ENCODE peak calls at places on chromosome 2, in eight cellular contexts. A is WERI-Rb-1; F is hepatocyte; O is psoas muscle; D is A549; Q is tibial artery; K is CD8-positive, alpha-beta memory T cell; N is body of pancreas. I is an unnamed sample.
A peak's percentile ranks its signal among the peaks of the same experiment; 100 is the strongest.

GRCh38 chr2:152200562-152201465 is 25.3 kb upstream of the STAM2 start:
- DNase-seq in A (no peak), F (peak; percentile 65), O (peak; percentile 92), D (peak; percentile 92), Q (peak; percentile 92), K (no peak), N (peak; percentile 93), I (no peak)

GRCh38 chr2:26691881-26692813 is at the start of gene KCNK3:
- DNase-seq in A (peak; percentile 94), F (peak; percentile 86), O (peak; percentile 48), D (no peak), Q (peak; percentile 95), K (no peak), N (peak; percentile 85), I (no peak)

GRCh38 chr2:231887756-231888155 is 38.4 kb downstream of the NPPC start:
- DNase-seq in A (no peak), F (no peak), O (no peak), D (no peak), Q (no peak), K (no peak), N (no peak), I (no peak)

GRCh38 chr2:224611938-224612337 is 26.8 kb upstream of the CUL3 start:
- DNase-seq in A (peak; percentile 25), F (no peak), O (no peak), D (no peak), Q (no peak), K (no peak), N (no peak), I (no peak)

GRCh38 chr2:191910518-191910917 is 63.6 kb upstream of the CAVIN2 start:
- DNase-seq in A (no peak), F (no peak), O (no peak), D (no peak), Q (no peak), K (no peak), N (no peak), I (no peak)

GRCh38 chr2:141063410-141063809 is 1067.4 kb downstream of the LRP1B start:
- DNase-seq in A (no peak), F (no peak), O (no peak), D (no peak), Q (no peak), K (no peak), N (no peak), I (no peak)

GRCh38 chr2:237500681-237501424 is 13.8 kb downstream of the MLPH start:
- DNase-seq in A (no peak), F (peak; percentile 33), O (no peak), D (peak; percentile 99), Q (no peak), K (no peak), N (no peak), I (no peak)

GRCh38 chr2:128464456-128464855 is 145.8 kb upstream of the HS6ST1 start:
- DNase-seq in A (no peak), F (no peak), O (no peak), D (no peak), Q (no peak), K (no peak), N (no peak), I (no peak)

GRCh38 chr2:47193607-47194006 is 38.5 kb upstream of the STPG4 start:
- DNase-seq in A (no peak), F (no peak), O (no peak), D (no peak), Q (no peak), K (no peak), N (no peak), I (no peak)

GRCh38 chr2:224302952-224303351 is 99.0 kb downstream of the FAM124B start:
- DNase-seq in A (no peak), F (no peak), O (no peak), D (no peak), Q (no peak), K (no peak), N (no peak), I (no peak)

GRCh38 chr2:117771969-117772630 is 42.4 kb upstream of the DDX18 start:
- DNase-seq in A (peak; percentile 11), F (peak; percentile 63), O (no peak), D (peak; percentile 38), Q (no peak), K (no peak), N (no peak), I (no peak)

GRCh38 chr2:80053522-80054338 is 250.8 kb downstream of the LRRTM1 start:
- DNase-seq in A (peak; percentile 62), F (no peak), O (no peak), D (no peak), Q (no peak), K (no peak), N (no peak), I (no peak)

GRCh38 chr2:107137711-107138110 is 251.7 kb upstream of the ST6GAL2 start:
- DNase-seq in A (no peak), F (no peak), O (no peak), D (no peak), Q (no peak), K (no peak), N (no peak), I (no peak)

GRCh38 chr2:152054593-152054992 is 44.3 kb downstream of the CACNB4 start:
- DNase-seq in A (no peak), F (no peak), O (no peak), D (no peak), Q (no peak), K (no peak), N (no peak), I (no peak)

GRCh38 chr2:193824474-193824873 is 1629.7 kb upstream of the TMEFF2 start:
- DNase-seq in A (no peak), F (no peak), O (no peak), D (peak; percentile 44), Q (no peak), K (no peak), N (no peak), I (no peak)

GRCh38 chr2:26035110-26035728 is 1.3 kb downstream of the RAB10 start:
- DNase-seq in A (no peak), F (no peak), O (no peak), D (no peak), Q (no peak), K (no peak), N (no peak), I (no peak)

GRCh38 chr2:72579595-72580180 is 246.1 kb downstream of the EXOC6B start:
- DNase-seq in A (no peak), F (peak; percentile 32), O (no peak), D (peak; percentile 74), Q (no peak), K (no peak), N (no peak), I (no peak)

GRCh38 chr2:17793293-17793692 is 23.0 kb upstream of the MSGN1 start:
- DNase-seq in A (no peak), F (no peak), O (no peak), D (no peak), Q (no peak), K (no peak), N (no peak), I (no peak)

GRCh38 chr2:61885896-61886603 is 2.4 kb downstream of the CCT4 start:
- DNase-seq in A (no peak), F (no peak), O (no peak), D (no peak), Q (no peak), K (no peak), N (no peak), I (no peak)

GRCh38 chr2:9112079-9112721 is 94.4 kb upstream of the ASAP2 start:
- DNase-seq in A (no peak), F (peak; percentile 85), O (peak; percentile 59), D (peak; percentile 65), Q (peak; percentile 82), K (no peak), N (no peak), I (no peak)

GRCh38 chr2:9769171-9770005 is 73.9 kb upstream of the TAF1B start:
- DNase-seq in A (peak; percentile 54), F (peak; percentile 71), O (no peak), D (no peak), Q (peak; percentile 54), K (no peak), N (peak; percentile 59), I (no peak)

GRCh38 chr2:134177351-134177931 is 76.4 kb upstream of the MGAT5 start:
- DNase-seq in A (no peak), F (peak; percentile 38), O (no peak), D (no peak), Q (no peak), K (no peak), N (peak; percentile 69), I (no peak)

GRCh38 chr2:97914691-97915213 is 81.0 kb downstream of the TMEM131 start:
- DNase-seq in A (no peak), F (no peak), O (no peak), D (no peak), Q (no peak), K (no peak), N (no peak), I (no peak)

GRCh38 chr2:20450201-20451108 is 3.6 kb downstream of the RHOB start:
- DNase-seq in A (peak; percentile 79), F (peak; percentile 83), O (peak; percentile 65), D (peak; percentile 70), Q (peak; percentile 93), K (no peak), N (peak; percentile 72), I (no peak)

GRCh38 chr2:163132850-163133249 is 294.3 kb upstream of the KCNH7 start:
- DNase-seq in A (no peak), F (no peak), O (no peak), D (peak; percentile 6), Q (no peak), K (no peak), N (no peak), I (no peak)

DNA sequence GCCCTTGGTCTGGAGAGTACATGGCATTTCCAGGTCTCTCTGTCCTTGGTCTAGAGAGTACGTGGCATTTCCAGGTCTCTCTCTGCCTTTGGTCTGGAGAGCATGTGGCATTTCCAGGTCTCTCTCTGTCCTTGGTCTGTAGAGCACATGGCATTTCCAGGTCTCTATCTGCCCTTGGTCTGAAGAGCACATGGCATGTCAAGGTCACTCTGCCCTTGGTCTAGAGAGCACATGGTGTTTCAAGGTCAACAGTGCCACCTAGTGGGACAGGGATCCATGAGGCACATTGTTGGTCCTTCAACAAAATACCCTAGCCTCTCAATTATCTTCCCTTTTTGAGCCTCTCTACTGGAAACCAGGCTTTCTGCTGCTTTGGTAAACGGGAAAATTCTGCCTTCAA is 250.2 kb downstream of the OTX1 start:
- DNase-seq in A (no peak), F (no peak), O (no peak), D (peak; percentile 35), Q (no peak), K (no peak), N (no peak), I (peak; percentile 22)
- H3K9me3 ChIP-seq in A (peaks cover 24% of the 10 kb centered on the region), F (peaks cover 14% of the 10 kb centered on the region), O (peaks cover 14% of the 10 kb centered on the region), D (peaks cover 40% of the 10 kb centered on the region), Q (peaks cover 6% of the 10 kb centered on the region), K (peaks cover 24% of the 10 kb centered on the region), N (no peaks in the 10 kb centered on the region), I (peaks cover 5% of the 10 kb centered on the region)

GRCh38 chr2:19355416-19355821 is 3.0 kb downstream of the OSR1 start:
- DNase-seq in A (no peak), F (no peak), O (no peak), D (no peak), Q (no peak), K (no peak), N (no peak), I (no peak)
- H3K4me3 ChIP-seq in A (no peak overlapping the region), F (peak overlapping the region; percentile 74), O (peak overlapping the region; percentile 79), D (no peak overlapping the region), Q (peak overlapping the region; percentile 82), K (no peak overlapping the region), N (no peak overlapping the region), I (no peak overlapping the region)

GRCh38 chr2:100923461-100924020 is 78.5 kb upstream of the RPL31 start:
- DNase-seq in A (no peak), F (no peak), O (no peak), D (no peak), Q (no peak), K (no peak), N (no peak), I (no peak)
- H3K27ac ChIP-seq in A (no peak overlapping the region), F (peak overlapping the region; percentile 58), O (no peak overlapping the region), D (no peak overlapping the region), Q (no peak overlapping the region), K (no peak overlapping the region), N (peak overlapping the region; percentile 79), I (no peak overlapping the region)

GRCh38 chr2:13334545-13334944 is 617.8 kb downstream of the TRIB2 start:
- DNase-seq in A (no peak), F (no peak), O (no peak), D (no peak), Q (no peak), K (no peak), N (no peak), I (no peak)
- H3K9me3 ChIP-seq in A (no peaks in the 10 kb centered on the region), F (no peaks in the 10 kb centered on the region), O (no peaks in the 10 kb centered on the region), D (peaks cover 28% of the 10 kb centered on the region), Q (no peaks in the 10 kb centered on the region), K (no peaks in the 10 kb centered on the region), N (no peaks in the 10 kb centered on the region), I (no peaks in the 10 kb centered on the region)

I was measured in iPS DF 6.9.